ENCODE peak calls at places on chromosome 11, in nine cellular contexts. V is stimulated activated CD4-positive, alpha-beta T cell treated with anti-CD3 and anti-CD28 coated beads, Interleukin-4, amount 100 ng/mL, for 4 hours; Z is NCI-H460; I is NCI-H1092; F is RPMI8226; L is T-helper 1 cell; S is lower lobe of right lung; O is NCI-H1694; T is kidney glomerular epithelial cell. E is an unnamed sample.

GRCh38 chr11:65206441-65206841 is 24.7 kb downstream of the CAPN1 start:
- DNase-seq in S (no peak), L (no peak), F (no peak), I (no peak), V (no peak), T (no peak), O (no peak), Z (no peak), E (no peak)

GRCh38 chr11:133058501-133058900 is 473.8 kb downstream of the OPCML start:
- DNase-seq in O (no peak), I (no peak), Z (no peak), L (no peak), T (no peak), F (no peak), V (no peak), S (no peak), E (no peak)

GRCh38 chr11:9315078-9315688 is 790 bp upstream of the TMEM41B start:
- DNase-seq in I (no peak), S (peak), Z (peak), F (peak), V (no peak), L (no peak), O (no peak), T (peak), E (no peak)

GRCh38 chr11:57219021-57219627 is 17.9 kb downstream of the APLNR start:
- DNase-seq in V (no peak), L (no peak), F (no peak), I (no peak), T (no peak), O (no peak), S (no peak), Z (no peak), E (no peak)

GRCh38 chr11:128515766-128516466 is 71.4 kb downstream of the ETS1 start:
- DNase-seq in F (no peak), I (no peak), O (no peak), Z (no peak), V (no peak), L (peak), T (no peak), S (no peak), E (no peak)

GRCh38 chr11:34105957-34106504 is 602 bp downstream of the NAT10 start:
- DNase-seq in O (no peak), L (no peak), F (no peak), V (no peak), Z (no peak), T (peak), S (no peak), I (no peak), E (no peak)

GRCh38 chr11:73225851-73226250 is 7.8 kb downstream of the P2RY2 start:
- DNase-seq in S (no peak), Z (no peak), V (no peak), L (no peak), I (no peak), T (no peak), O (no peak), F (no peak), E (no peak)

GRCh38 chr11:34185926-34186841 is 80.8 kb downstream of the NAT10 start:
- DNase-seq in V (no peak), T (no peak), O (peak), Z (no peak), L (no peak), I (no peak), S (no peak), F (no peak), E (no peak)

GRCh38 chr11:118401880-118402590 is 629 bp downstream of the ATP5MG start:
- DNase-seq in T (peak), F (no peak), Z (no peak), O (no peak), S (no peak), V (no peak), I (no peak), L (no peak), E (no peak)

GRCh38 chr11:65646921-65647701 is 9.2 kb downstream of the SIPA1 start:
- DNase-seq in Z (no peak), I (no peak), O (no peak), L (no peak), F (no peak), S (peak), T (no peak), V (no peak), E (no peak)

GRCh38 chr11:86765146-86765663 is 35.1 kb upstream of the PRSS23 start:
- DNase-seq in I (no peak), F (no peak), S (no peak), Z (no peak), L (no peak), O (no peak), V (no peak), T (no peak), E (no peak)

GRCh38 chr11:124920870-124921609 is 2.0 kb downstream of the HEPN1 start:
- DNase-seq in L (peak), Z (no peak), F (no peak), T (peak), I (peak), V (peak), S (peak), O (no peak), E (no peak)

GRCh38 chr11:94781822-94782221 is 13.7 kb downstream of the AMOTL1 start:
- DNase-seq in V (no peak), T (no peak), Z (no peak), I (no peak), L (no peak), F (no peak), S (no peak), O (no peak), E (no peak)

GRCh38 chr11:57514538-57515331 is 767 bp downstream of the SLC43A1 start:
- DNase-seq in V (peak), I (peak), F (peak), L (peak), O (no peak), S (peak), Z (no peak), T (no peak), E (no peak)

GRCh38 chr11:73866586-73866996 is 10.1 kb downstream of the COA4 start:
- DNase-seq in O (no peak), F (no peak), S (no peak), I (no peak), L (no peak), T (peak), Z (peak), V (no peak), E (peak)

GRCh38 chr11:94786264-94787126 is 18.3 kb downstream of the AMOTL1 start:
- DNase-seq in F (peak), O (no peak), V (no peak), Z (no peak), L (peak), I (no peak), T (peak), S (no peak), E (no peak)

GRCh38 chr11:122229078-122229477 is 113.1 kb upstream of the BLID start:
- DNase-seq in V (no peak), L (no peak), S (no peak), Z (no peak), F (no peak), O (no peak), I (no peak), T (peak), E (no peak)

GRCh38 chr11:20031155-20032001 is 128.9 kb downstream of the DBX1 start:
- DNase-seq in F (no peak), O (no peak), T (peak), S (no peak), I (no peak), Z (no peak), L (no peak), V (no peak), E (peak)

GRCh38 chr11:77517226-77517625 is 43.3 kb upstream of the PAK1 start:
- DNase-seq in V (no peak), O (no peak), F (no peak), T (no peak), S (no peak), L (no peak), I (no peak), Z (no peak), E (no peak)

GRCh38 chr11:118076754-118077281 is at the start of gene TMPRSS4:
- DNase-seq in V (no peak), T (no peak), Z (no peak), S (peak), L (no peak), I (no peak), F (no peak), O (no peak), E (no peak)

GRCh38 chr11:65210361-65210731 is 28.6 kb downstream of the CAPN1 start:
- DNase-seq in Z (no peak), T (no peak), O (no peak), S (no peak), V (no peak), F (no peak), L (no peak), I (no peak), E (no peak)

GRCh38 chr11:128238521-128239222 is 348.7 kb downstream of the ETS1 start:
- DNase-seq in I (no peak), O (no peak), L (peak), Z (no peak), T (no peak), S (no peak), F (no peak), V (no peak), E (no peak)

GRCh38 chr11:34251640-34251980 is 106.2 kb downstream of the ABTB2 start:
- DNase-seq in I (no peak), V (no peak), T (peak), L (no peak), S (no peak), O (no peak), Z (no peak), F (no peak), E (no peak)

GRCh38 chr11:120695426-120695825 is 183.9 kb downstream of the GRIK4 start:
- DNase-seq in V (no peak), I (no peak), O (no peak), L (no peak), F (no peak), T (no peak), S (no peak), Z (no peak), E (no peak)

GRCh38 chr11:40099391-40100169 is 1359.9 kb downstream of the LRRC4C start:
- DNase-seq in V (no peak), L (no peak), T (no peak), I (no peak), Z (no peak), O (no peak), F (no peak), S (no peak), E (no peak)

GRCh38 chr11:18706330-18707243 is 8.0 kb downstream of the TMEM86A start:
- DNase-seq in F (no peak), O (no peak), Z (no peak), L (peak), V (peak), T (no peak), S (peak), I (no peak), E (no peak)

GRCh38 chr11:29530961-29531360 is 485.9 kb downstream of the KCNA4 start:
- DNase-seq in T (no peak), V (no peak), F (no peak), I (no peak), O (no peak), S (no peak), Z (no peak), L (no peak), E (no peak)

GRCh38 chr11:1837171-1838076 is 1.4 kb upstream of the TNNI2 start:
- DNase-seq in I (peak), F (peak), T (no peak), Z (peak), L (peak), S (peak), O (no peak), V (peak), E (peak)

GRCh38 chr11:93852242-93852641 is 1.8 kb upstream of the VSTM5 start:
- DNase-seq in L (no peak), I (no peak), Z (no peak), V (no peak), F (no peak), S (no peak), T (no peak), O (no peak), E (no peak)

GRCh38 chr11:69799582-69799981 is 19.6 kb downstream of the FGF3 start:
- DNase-seq in F (peak), T (no peak), V (no peak), L (no peak), S (no peak), O (no peak), Z (no peak), I (no peak), E (no peak)

GRCh38 chr11:83684071-83684470 is 397.9 kb upstream of the CCDC90B start:
- DNase-seq in T (no peak), V (no peak), I (no peak), Z (no peak), L (no peak), O (no peak), F (no peak), S (no peak), E (no peak)

GRCh38 chr11:28899706-28900105 is 791.5 kb downstream of the METTL15 start:
- DNase-seq in V (no peak), S (no peak), I (no peak), F (no peak), O (no peak), L (no peak), Z (no peak), T (no peak), E (no peak)

GRCh38 chr11:43130616-43131015 is 181.2 kb upstream of the API5 start:
- DNase-seq in L (no peak), S (no peak), I (peak), Z (no peak), O (no peak), T (no peak), F (no peak), V (no peak), E (no peak)

GRCh38 chr11:109036011-109036410 is 371.1 kb downstream of the DDX10 start:
- DNase-seq in O (no peak), Z (no peak), V (no peak), L (no peak), T (no peak), S (no peak), F (no peak), I (no peak), E (no peak)

GRCh38 chr11:63880031-63880841 is 36.7 kb downstream of the RCOR2 start:
- DNase-seq in S (no peak), O (no peak), Z (no peak), F (no peak), L (no peak), T (no peak), I (no peak), V (no peak), E (peak)

GRCh38 chr11:64556721-64557250 is 34.2 kb upstream of the SLC22A12 start:
- DNase-seq in V (no peak), L (no peak), O (no peak), Z (no peak), I (no peak), S (no peak), T (no peak), F (no peak), E (no peak)